ENCODE peak calls at places on chromosomes 12 and 14, in four cellular contexts. A, D, Y and P are unnamed samples.

GRCh38 chr14:79018846-79019245 is 848.7 kb downstream of the NRXN3 start:
- DNase-seq in D (no peak), A (no peak), Y (no peak), P (no peak)

GRCh38 chr14:39140170-39140569 is 26.0 kb downstream of the GEMIN2 start:
- DNase-seq in D (no peak), Y (no peak), A (no peak), P (no peak)

GRCh38 chr12:2264622-2265306 is 212.0 kb downstream of the CACNA1C start:
- DNase-seq in A (no peak), Y (no peak), D (no peak), P (no peak)

GRCh38 chr12:104792570-104792969 is 165.5 kb downstream of the SLC41A2 start:
- DNase-seq in D (no peak), Y (peak), A (no peak), P (no peak)

GRCh38 chr12:53005215-53005985 is 856 bp upstream of the EIF4B start:
- DNase-seq in D (no peak), Y (peak), A (no peak), P (no peak)

GRCh38 chr12:132188451-132189298 is 44.4 kb downstream of the NOC4L start:
- DNase-seq in Y (no peak), A (no peak), D (no peak), P (no peak)

GRCh38 chr14:63286071-63286470 is 32.7 kb downstream of the GPHB5 start:
- DNase-seq in D (no peak), A (no peak), Y (no peak), P (no peak)

GRCh38 chr12:100263131-100263530 is 3.7 kb downstream of the DEPDC4 start:
- DNase-seq in Y (no peak), A (no peak), D (no peak), P (no peak)

GRCh38 chr12:22577667-22578066 is 33.3 kb upstream of the C2CD5 start:
- DNase-seq in A (no peak), Y (no peak), D (no peak), P (no peak)

GRCh38 chr14:62162998-62163589 is 400.9 kb downstream of the SNAPC1 start:
- DNase-seq in A (no peak), D (no peak), Y (no peak), P (no peak)

GRCh38 chr12:24562761-24563392 is 386.0 kb downstream of the BCAT1 start:
- DNase-seq in A (no peak), Y (no peak), D (peak), P (peak)

GRCh38 chr12:27013606-27014084 is 539 bp downstream of the TM7SF3 start:
- DNase-seq in D (no peak), Y (no peak), A (no peak), P (no peak)

GRCh38 chr12:542290-543113 is 82.8 kb downstream of the B4GALNT3 start:
- DNase-seq in Y (no peak), D (no peak), A (no peak), P (no peak)

GRCh38 chr12:131607658-131608447 is 103.0 kb upstream of the SFSWAP start:
- DNase-seq in A (no peak), Y (no peak), D (no peak), P (no peak)

GRCh38 chr12:12837025-12837872 is 24.1 kb downstream of the DDX47 start:
- DNase-seq in A (peak), Y (peak), D (no peak), P (no peak)

GRCh38 chr12:95943231-95943842 is at the start of gene AMDHD1:
- DNase-seq in A (peak), Y (no peak), D (no peak), P (no peak)

GRCh38 chr12:98296462-98297079 is 218.8 kb upstream of the TMPO start:
- DNase-seq in A (no peak), Y (no peak), D (no peak), P (no peak)

GRCh38 chr12:24478254-24478653 is 470.6 kb downstream of the BCAT1 start:
- DNase-seq in A (no peak), Y (no peak), D (no peak), P (no peak)

GRCh38 chr12:57276935-57277563 is 26.1 kb upstream of the STAC3 start:
- DNase-seq in A (no peak), Y (no peak), D (no peak), P (no peak)

GRCh38 chr12:62767506-62767905 is 167.4 kb downstream of the PPM1H start:
- DNase-seq in D (no peak), Y (no peak), A (no peak), P (no peak)

GRCh38 chr14:35331605-35332516 is 39.7 kb downstream of the PSMA6 start:
- DNase-seq in Y (no peak), A (no peak), D (no peak), P (no peak)

GRCh38 chr14:97120204-97121120 is 323.3 kb downstream of the VRK1 start:
- DNase-seq in D (no peak), Y (no peak), A (peak), P (no peak)

GRCh38 chr14:82905762-82906161 is 1372.1 kb upstream of the SEL1L start:
- DNase-seq in Y (no peak), A (no peak), D (no peak), P (no peak)

GRCh38 chr14:33851931-33852330 is 98.9 kb downstream of the EGLN3 start:
- DNase-seq in D (no peak), A (no peak), Y (no peak), P (no peak)

GRCh38 chr12:68406134-68406576 is 74.0 kb upstream of the MDM1 start:
- DNase-seq in Y (peak), D (no peak), A (no peak), P (peak)

GRCh38 chr14:103530390-103530789 is 1.4 kb downstream of the TRMT61A start:
- DNase-seq in Y (no peak), A (no peak), D (no peak), P (no peak)

GRCh38 chr14:43145361-43145760 is 1361.7 kb downstream of the FSCB start:
- DNase-seq in D (no peak), Y (no peak), A (no peak), P (no peak)

GRCh38 chr14:30874120-30874998 is at the start of gene COCH:
- DNase-seq in D (no peak), Y (no peak), A (no peak), P (no peak)

DNA sequence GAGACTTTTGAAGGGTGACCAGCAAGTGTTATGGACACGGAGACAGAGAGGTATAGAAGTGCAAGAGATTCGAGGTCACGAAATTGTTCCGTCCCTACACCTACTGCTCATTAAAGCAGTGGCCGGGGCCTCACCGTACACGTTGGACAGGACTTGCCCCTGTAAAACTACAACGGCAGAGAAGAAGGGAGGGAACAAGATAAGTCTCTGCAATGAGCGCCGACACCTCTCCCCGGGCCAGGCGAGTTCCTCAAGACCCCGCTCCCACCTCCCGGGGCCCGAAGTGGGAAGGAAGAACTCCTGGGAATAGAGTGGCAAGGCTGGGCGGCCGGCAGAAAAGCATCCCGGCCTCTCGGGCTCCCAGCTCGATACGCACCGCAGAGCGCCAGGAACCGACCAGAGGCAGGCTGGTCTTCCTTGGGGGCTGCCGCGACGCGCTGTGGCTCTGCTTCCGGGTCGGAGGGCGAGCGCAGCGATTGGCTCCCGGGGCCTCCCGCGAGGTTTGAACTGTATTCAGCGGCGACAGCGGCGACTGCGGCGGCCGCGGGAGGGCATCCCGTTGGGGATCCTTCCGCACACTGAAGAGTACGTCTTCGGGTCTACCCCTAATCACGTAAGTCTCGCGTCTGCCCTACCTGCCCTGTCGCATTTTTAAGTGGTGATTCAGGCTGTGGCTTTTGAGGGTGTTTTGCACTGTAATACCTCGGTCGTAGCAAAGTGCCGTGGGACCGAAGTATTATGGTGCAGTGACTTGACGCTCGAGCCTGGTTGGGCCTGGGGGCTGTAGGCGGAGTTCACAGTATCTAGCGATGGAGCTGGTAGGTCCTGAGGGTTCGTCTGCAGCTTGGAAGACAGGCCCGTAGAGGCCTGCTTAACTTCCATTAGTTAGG is at the start of the genes NUP37 and PARPBP:
- DNase-seq in Y (peak), D (peak), A (peak), P (peak)
- H3K27ac ChIP-seq in Y (peak), D (peak), A (peak), P (peak)

DNA sequence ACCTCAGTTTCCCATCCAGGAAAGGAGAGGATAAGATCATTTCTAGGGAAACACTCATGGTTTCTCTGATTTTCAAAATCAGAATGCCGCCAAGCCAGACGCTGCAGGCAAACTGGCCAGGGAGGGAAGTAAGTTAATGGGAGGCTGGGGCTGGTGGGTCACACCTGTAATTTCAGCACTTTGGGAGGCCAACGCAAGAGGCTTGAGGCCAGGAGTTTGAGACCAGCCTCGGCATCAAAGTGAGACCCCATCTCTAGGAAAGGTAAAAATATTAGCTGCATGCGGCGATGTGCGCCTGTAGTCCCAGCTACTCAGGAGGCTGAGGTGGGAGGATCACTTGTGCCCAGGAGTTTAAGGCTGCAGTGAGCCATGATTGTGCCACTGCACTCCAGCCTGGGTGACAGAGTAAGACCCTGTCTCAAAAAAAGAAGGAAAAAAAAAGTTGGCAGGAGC is 587 bp downstream of the SELPLG start:
- DNase-seq in Y (no peak), A (no peak), D (no peak), P (no peak)
- H3K27ac ChIP-seq in Y (peak), A (peak), D (peak), P (peak)

DNA sequence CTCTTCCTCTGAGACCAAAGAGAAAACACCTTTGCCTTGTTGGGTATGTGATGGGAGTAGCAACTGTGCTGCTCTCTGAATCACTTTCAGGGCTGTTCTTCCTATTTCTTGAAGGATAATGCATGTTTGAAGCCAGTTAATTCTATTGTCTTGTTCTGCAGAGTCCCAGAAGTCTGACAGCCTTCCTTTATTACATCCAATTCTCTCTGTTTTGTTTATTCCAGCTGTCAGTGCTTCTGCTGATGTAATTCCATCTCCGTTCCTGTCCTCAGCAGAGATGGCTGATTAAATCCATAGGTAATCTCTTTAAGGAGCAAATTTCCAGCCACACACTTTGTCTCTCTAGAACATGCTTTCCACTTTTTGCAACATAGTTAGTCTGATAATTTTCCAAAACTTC is 59.7 kb downstream of the MGAT4C start:
- DNase-seq in Y (no peak), A (no peak), D (no peak), P (no peak)
- H3K27ac ChIP-seq in Y (no peak), A (no peak), D (no peak), P (no peak)

GRCh38 chr14:94344389-94344788 is 21.3 kb upstream of the SERPINA6 start:
- DNase-seq in A (no peak), Y (no peak), D (no peak), P (no peak)

GRCh38 chr14:94343238-94343637 is 20.1 kb upstream of the SERPINA6 start:
- DNase-seq in D (no peak), Y (no peak), A (no peak), P (no peak)

GRCh38 chr14:94341654-94342333 is 18.7 kb upstream of the SERPINA6 start:
- DNase-seq in A (no peak), Y (peak), D (no peak), P (no peak)

GRCh38 chr14:94340533-94340932 is 17.4 kb upstream of the SERPINA6 start:
- DNase-seq in Y (no peak), A (no peak), D (no peak), P (no peak)

DNA sequence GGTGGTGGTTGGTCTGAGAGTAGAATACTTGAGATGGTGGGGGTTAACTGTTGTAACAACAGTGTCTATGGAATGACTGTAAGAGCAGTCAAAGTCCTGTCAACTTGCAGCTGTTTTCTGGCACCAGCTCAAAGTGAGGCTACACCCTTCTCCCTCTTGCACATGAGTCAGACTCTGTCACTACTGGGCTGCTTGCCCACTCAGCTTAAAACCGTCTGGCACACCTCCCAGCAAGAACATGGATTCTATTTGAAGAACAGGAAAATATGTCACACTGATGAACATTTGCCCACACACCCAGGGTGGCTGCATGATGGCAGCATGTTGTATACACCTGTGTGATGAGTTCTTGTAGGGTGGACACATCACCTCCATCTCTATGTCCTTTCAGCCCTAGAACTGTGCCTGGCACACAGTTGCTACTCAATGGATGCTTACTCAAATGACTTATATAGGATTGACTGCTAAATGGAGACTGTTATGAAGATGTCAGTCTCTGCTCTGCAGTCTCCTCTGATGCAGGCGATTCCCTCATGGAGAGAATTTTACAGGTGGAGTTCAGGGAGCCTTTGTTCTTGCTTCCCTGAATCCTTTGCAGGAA is 19.3 kb upstream of the SERPINA6 start:
- DNase-seq in A (no peak), Y (peak), D (peak), P (no peak)
- H3K27ac ChIP-seq in A (no peak), Y (peak), D (no peak), P (no peak)

GRCh38 chr12:88854260-88854659 is 274.0 kb upstream of the KITLG start:
- DNase-seq in Y (no peak), A (no peak), D (no peak), P (no peak)
- H3K27ac ChIP-seq in Y (no peak), A (no peak), D (no peak), P (no peak)